ENCODE peak calls at places on chromosomes 4 and X, in eight cellular contexts. T, P, I, Y, H, Z, S and U are unnamed samples.

GRCh38 chrX:49840679-49841078 is 11.6 kb downstream of the PAGE4 start:
- DNase-seq in P (no peak), H (peak; percentile 22), S (peak; percentile 38), Y (peak; percentile 71), Z (peak; percentile 41), T (peak; percentile 56), I (peak; percentile 50), U (no peak)

GRCh38 chrX:3581609-3582108 is 131.8 kb downstream of the PRKX start:
- DNase-seq in S (no peak), T (no peak), Z (no peak), P (no peak), Y (no peak), H (no peak), I (no peak), U (no peak)

GRCh38 chrX:44130189-44130588 is 157.0 kb upstream of the NDP start:
- DNase-seq in I (no peak), T (no peak), P (no peak), H (no peak), S (no peak), Z (no peak), Y (no peak), U (no peak)

GRCh38 chr4:112118742-112119357 is 26.4 kb upstream of the FAM241A start:
- DNase-seq in I (no peak), S (no peak), P (no peak), Z (no peak), Y (no peak), H (no peak), T (no peak), U (no peak)

GRCh38 chr4:73662709-73663546 is 42.7 kb upstream of the RASSF6 start:
- DNase-seq in T (peak; percentile 91), S (peak; percentile 84), H (peak; percentile 83), I (peak; percentile 92), Z (no peak), Y (no peak), P (no peak), U (no peak)

GRCh38 chrX:104343408-104344129 is 88.8 kb upstream of the ESX1 start:
- DNase-seq in S (peak; percentile 83), Z (peak; percentile 15), T (peak; percentile 94), P (no peak), H (peak; percentile 74), I (peak; percentile 90), Y (no peak), U (no peak)

GRCh38 chrX:152861116-152861515 is 30.3 kb downstream of the NSDHL start:
- DNase-seq in H (peak; percentile 67), I (peak; percentile 18), Z (no peak), Y (no peak), T (peak; percentile 51), S (no peak), P (no peak), U (no peak)

GRCh38 chr4:31094474-31094873 is 374.3 kb downstream of the PCDH7 start:
- DNase-seq in H (no peak), T (no peak), Z (no peak), I (no peak), S (no peak), Y (no peak), P (no peak), U (no peak)

GRCh38 chrX:16076834-16077233 is 46.5 kb upstream of the GRPR start:
- DNase-seq in Z (no peak), I (no peak), T (no peak), S (no peak), H (no peak), Y (no peak), P (no peak), U (no peak)

GRCh38 chrX:144648788-144649187 is 598.5 kb upstream of the SPANXN1 start:
- DNase-seq in H (no peak), T (no peak), S (no peak), Y (no peak), I (no peak), Z (no peak), P (no peak), U (no peak)
- TF ChIP-seq CTCF in H (no peak), T (no peak), S (no peak), Y (no peak), I (no peak), Z (no peak), P (no peak), U (no peak)

GRCh38 chr4:7392438-7393374 is 42.0 kb downstream of the PSAPL1 start:
- DNase-seq in P (peak; percentile 67), Z (no peak), Y (no peak), I (peak; percentile 49), S (peak; percentile 31), T (peak; percentile 12), H (peak; percentile 23), U (peak; percentile 46)
- TF ChIP-seq CTCF in P (no peak), Z (peak; percentile 33), Y (peak; percentile 12), I (peak; percentile 56), S (peak; percentile 33), T (peak; percentile 22), H (peak; percentile 17), U (no peak)

DNA sequence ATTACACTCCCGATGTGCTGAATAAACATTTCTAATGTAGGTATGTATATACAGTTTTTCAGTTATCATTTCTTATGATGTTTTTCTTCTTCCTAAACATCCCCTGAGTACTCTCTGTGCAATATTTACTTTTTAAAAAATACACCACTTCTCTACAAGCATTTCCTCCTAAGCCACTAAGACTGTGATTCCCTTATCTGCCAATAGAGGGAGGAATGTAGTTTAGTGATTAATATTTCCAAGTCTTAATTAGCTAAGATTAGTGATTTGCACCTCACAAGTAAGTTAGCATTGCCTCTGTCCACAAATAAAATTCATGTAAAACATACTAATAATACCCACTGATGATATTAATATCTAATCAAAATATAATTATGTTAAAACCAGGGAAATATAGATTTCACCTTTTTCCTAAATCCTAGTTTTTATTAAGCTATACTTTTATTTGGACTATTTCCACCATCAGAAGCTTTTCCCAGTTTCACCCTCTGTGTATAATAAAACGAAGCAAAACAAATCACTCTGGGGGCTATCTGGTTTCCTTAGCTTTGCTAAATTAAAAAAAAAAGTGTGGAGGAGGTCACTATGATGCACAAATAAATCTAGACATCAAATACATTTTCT is 909.1 kb downstream of the FAT4 start:
- DNase-seq in Y (no peak), P (no peak), H (peak; percentile 50), I (peak; percentile 58), S (peak; percentile 41), Z (no peak), T (peak; percentile 27), U (no peak)
- TF ChIP-seq CTCF in Y (peak; percentile 69), P (peak; percentile 81), H (peak; percentile 81), I (peak; percentile 74), S (peak; percentile 82), Z (peak; percentile 64), T (peak; percentile 57), U (no peak)

GRCh38 chrX:47562615-47563243 is 1.7 kb downstream of the ARAF start:
- DNase-seq in Y (no peak), P (no peak), I (peak; percentile 65), H (no peak), S (peak; percentile 41), T (peak; percentile 36), Z (no peak), U (no peak)
- TF ChIP-seq CTCF in Y (peak; percentile 24), P (peak; percentile 58), I (peak; percentile 64), H (peak; percentile 43), S (peak; percentile 35), T (peak; percentile 44), Z (peak; percentile 48), U (no peak)

GRCh38 chrX:135295944-135296305 is 13.4 kb upstream of the ETDC start:
- DNase-seq in Z (no peak), T (no peak), I (no peak), Y (no peak), P (no peak), S (no peak), H (no peak), U (no peak)

DNA sequence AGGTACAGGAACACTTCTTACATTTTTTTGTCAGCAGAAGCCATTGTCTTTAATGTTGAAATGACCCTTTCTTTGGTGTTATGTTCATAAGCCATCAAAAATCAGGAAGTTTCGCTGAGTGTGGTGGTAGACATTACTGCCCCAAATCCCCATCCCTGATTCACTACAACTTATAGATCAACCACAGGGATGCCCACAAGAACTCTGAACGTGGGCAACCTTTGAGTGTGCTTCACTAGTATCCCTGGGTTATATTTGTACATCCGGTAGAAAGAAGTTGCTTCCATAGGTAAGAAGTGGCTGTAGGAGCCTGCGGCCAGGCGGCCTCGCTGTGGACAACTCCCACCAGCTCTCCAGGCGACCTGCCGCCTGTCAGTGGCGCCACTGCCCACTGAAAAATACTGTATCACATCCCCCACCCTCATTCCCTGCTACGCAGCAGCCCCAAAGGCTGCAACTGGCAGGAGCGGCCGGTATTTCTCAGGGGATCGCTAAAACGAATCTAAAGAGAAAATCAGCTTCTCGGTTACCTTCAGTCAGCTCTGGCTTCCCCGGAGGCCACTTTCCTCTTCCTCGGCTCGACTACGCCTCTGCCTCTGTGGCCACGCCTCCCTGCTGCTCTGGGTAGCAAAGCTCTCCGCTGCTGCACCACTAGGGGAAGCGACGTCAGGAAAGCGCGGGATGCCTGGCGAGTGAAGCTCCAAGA is 13.9 kb upstream of the ETDC start:
- DNase-seq in P (no peak), I (peak; percentile 60), S (peak; percentile 37), Z (peak; percentile 9), Y (peak; percentile 65), H (peak; percentile 53), T (no peak), U (no peak)
- TF ChIP-seq CTCF in P (peak; percentile 57), I (peak; percentile 53), S (peak; percentile 11), Z (peak; percentile 20), Y (peak; percentile 7), H (peak; percentile 46), T (no peak), U (no peak)

DNA sequence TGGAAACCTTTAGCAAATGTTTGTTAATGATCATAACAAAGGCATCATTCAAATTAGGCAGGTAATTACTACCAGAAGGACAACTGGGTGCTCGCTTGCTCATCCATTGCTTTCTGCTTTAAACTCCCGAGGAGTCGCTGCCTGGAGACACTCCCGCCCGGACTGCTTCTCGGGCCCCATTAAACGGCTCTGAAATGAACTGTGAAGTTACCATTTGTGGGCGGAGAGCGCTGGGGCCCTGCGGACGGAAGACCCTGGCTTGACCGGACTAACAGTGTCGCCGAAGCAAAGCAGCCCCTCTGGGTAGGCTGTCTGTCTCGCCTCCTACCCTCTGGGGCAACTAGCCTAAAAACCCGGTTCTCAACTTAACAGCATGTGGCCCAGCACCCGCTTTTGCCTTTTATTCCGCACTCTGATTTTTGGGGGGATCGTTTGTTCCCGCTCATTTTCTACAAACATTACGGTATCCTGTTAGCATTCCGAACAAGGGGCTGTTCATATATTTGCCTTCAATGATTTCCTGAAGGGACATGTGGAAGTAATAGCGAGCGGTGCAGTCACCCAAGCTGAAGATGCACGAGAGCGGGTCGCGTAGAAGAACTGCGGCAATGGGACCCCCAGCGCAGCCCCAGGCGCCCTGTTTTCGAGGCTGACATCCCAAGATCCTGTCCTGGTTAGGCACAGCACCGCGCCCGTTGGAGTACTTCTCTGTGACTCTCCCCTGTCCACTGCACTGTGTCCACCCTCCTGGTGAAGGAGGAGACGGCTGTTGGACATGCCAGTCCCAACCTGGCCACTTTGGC is 1.6 kb upstream of the PDGFRA start:
- DNase-seq in P (peak; percentile 79), I (peak; percentile 80), Z (no peak), H (peak; percentile 86), Y (no peak), S (peak; percentile 82), T (peak; percentile 48), U (no peak)
- TF ChIP-seq CTCF in P (no peak), I (no peak), Z (no peak), H (no peak), Y (no peak), S (no peak), T (no peak), U (no peak)